ENCODE peak calls at places on chromosomes 3 and 15, in four cellular contexts. P is aorta, M is choroid plexus epithelial cell, O is neuronal stem cell. G is an unnamed sample.

GRCh38 chr3:22908974-22909507 is 294.1 kb upstream of the UBE2E2 start:
- DNase-seq in O (no peak), P (no peak), M (no peak), G (no peak)

GRCh38 chr3:32383136-32383711 is 8.4 kb upstream of the CMTM7 start:
- DNase-seq in P (no peak), O (no peak), M (no peak), G (no peak)

GRCh38 chr3:19811689-19812088 is 122.3 kb downstream of the EFHB start:
- DNase-seq in M (no peak), O (no peak), P (no peak), G (no peak)

GRCh38 chr15:92473784-92474183 is 80.1 kb downstream of the ST8SIA2 start:
- DNase-seq in O (no peak), M (no peak), P (no peak), G (no peak)

GRCh38 chr15:52567886-52568568 is 803 bp downstream of the ARPP19 start:
- DNase-seq in P (no peak), O (no peak), M (peak; percentile 48), G (peak; percentile 61)

GRCh38 chr3:78287085-78287484 is 1247.2 kb downstream of the ROBO2 start:
- DNase-seq in P (no peak), O (no peak), M (no peak), G (no peak)

GRCh38 chr3:151085227-151085888 is at the start of gene MED12L:
- DNase-seq in M (peak; percentile 78), O (peak; percentile 79), P (peak; percentile 82), G (peak; percentile 76)

GRCh38 chr3:52022323-52023100 is 26.8 kb upstream of the RPL29 start:
- DNase-seq in M (no peak), O (no peak), P (peak; percentile 69), G (peak; percentile 64)

GRCh38 chr15:63157891-63158431 is 684 bp upstream of the RPS27L start:
- DNase-seq in P (peak; percentile 70), O (peak; percentile 50), M (peak; percentile 89), G (peak; percentile 91)

GRCh38 chr15:65100427-65100826 is 14.6 kb downstream of the UBAP1L start:
- DNase-seq in M (no peak), P (no peak), O (no peak), G (no peak)

GRCh38 chr3:119145500-119146167 is at the start of gene TEX55:
- DNase-seq in P (no peak), M (peak; percentile 74), O (no peak), G (peak; percentile 39)

GRCh38 chr15:79310612-79310984 is 314 bp upstream of the TMED3 start:
- DNase-seq in P (no peak), M (peak; percentile 45), O (no peak), G (no peak)

GRCh38 chr3:15797600-15798303 is at the start of gene ANKRD28:
- DNase-seq in P (no peak), O (peak; percentile 30), M (peak; percentile 98), G (peak; percentile 98)

GRCh38 chr3:138921316-138922292 is 25.3 kb downstream of the FOXL2 start:
- DNase-seq in O (no peak), M (peak; percentile 80), P (peak; percentile 67), G (peak; percentile 53)

GRCh38 chr3:136513367-136513766 is 238.8 kb downstream of the STAG1 start:
- DNase-seq in O (no peak), P (no peak), M (no peak), G (no peak)

GRCh38 chr3:189820365-189820720 is 189.2 kb downstream of the TP63 start:
- DNase-seq in M (no peak), P (no peak), O (no peak), G (no peak)

GRCh38 chr3:12886106-12886679 is 44.8 kb upstream of the RPL32 start:
- DNase-seq in M (no peak), O (no peak), P (no peak), G (no peak)

GRCh38 chr15:70023769-70024491 is 73.8 kb downstream of the TLE3 start:
- DNase-seq in P (peak; percentile 72), O (no peak), M (peak; percentile 89), G (peak; percentile 9)

GRCh38 chr3:30307548-30307947 is 298.9 kb upstream of the TGFBR2 start:
- DNase-seq in O (no peak), P (no peak), M (no peak), G (no peak)

GRCh38 chr3:14803101-14803980 is 15.4 kb upstream of the FGD5 start:
- DNase-seq in M (no peak), P (no peak), O (no peak), G (no peak)

GRCh38 chr3:129440648-129441190 is 695 bp downstream of the IFT122 start:
- DNase-seq in P (no peak), O (no peak), M (no peak), G (no peak)

GRCh38 chr3:124767259-124767658 is 37.0 kb downstream of the UMPS start:
- DNase-seq in P (peak; percentile 39), O (no peak), M (no peak), G (no peak)

GRCh38 chr3:17954801-17955200 is 212.4 kb upstream of the TBC1D5 start:
- DNase-seq in M (no peak), O (no peak), P (no peak), G (no peak)

GRCh38 chr3:29693863-29694262 is 413.0 kb downstream of the RBMS3 start:
- DNase-seq in O (peak; percentile 58), P (no peak), M (peak; percentile 96), G (peak; percentile 80)

GRCh38 chr15:22263738-22264137 is 183.4 kb downstream of the OR4M2 start:
- DNase-seq in O (no peak), M (no peak), P (no peak), G (no peak)

GRCh38 chr15:66714543-66714981 is 12.5 kb downstream of the SMAD6 start:
- DNase-seq in P (no peak), O (no peak), M (peak; percentile 75), G (peak; percentile 54)

GRCh38 chr3:121482651-121483050 is 63.1 kb downstream of the POLQ start:
- DNase-seq in M (peak; percentile 76), P (no peak), O (no peak), G (peak; percentile 68)